ENCODE peak calls at places on chromosomes 5 and 9, in six cellular contexts. B, N, M, T, Q and R are unnamed samples. For H3K4me1, the result is how much of the 10 kb centered on the place peaks cover.

GRCh38 chr9:133351908-133352634 is 4.1 kb downstream of the RPL7A start:
- DNase-seq in B (no peak), N (peak), M (no peak), T (no peak), Q (no peak), R (peak)

GRCh38 chr9:121883281-121884056 is 209.6 kb downstream of the TTLL11 start:
- DNase-seq in B (no peak), N (no peak), M (no peak), T (no peak), Q (no peak), R (no peak)

GRCh38 chr5:137039939-137040515 is 459.1 kb downstream of the SPOCK1 start:
- DNase-seq in B (no peak), N (no peak), M (no peak), T (no peak), Q (no peak), R (no peak)

GRCh38 chr9:96423985-96424336 is 5.8 kb upstream of the ZNF367 start:
- DNase-seq in B (no peak), N (no peak), M (no peak), T (no peak), Q (no peak), R (no peak)

GRCh38 chr9:90142580-90142979 is 500.0 kb downstream of the DIRAS2 start:
- DNase-seq in B (no peak), N (peak), M (no peak), T (no peak), Q (no peak), R (peak)

GRCh38 chr5:133705331-133705730 is 93.0 kb upstream of the FSTL4 start:
- DNase-seq in B (no peak), N (no peak), M (no peak), T (no peak), Q (no peak), R (no peak)

GRCh38 chr9:136238342-136238732 is 7.3 kb downstream of the QSOX2 start:
- DNase-seq in B (peak), N (no peak), M (no peak), T (no peak), Q (no peak), R (no peak)

GRCh38 chr9:83978992-83979811 is 813 bp downstream of the HNRNPK start:
- DNase-seq in B (peak), N (peak), M (peak), T (peak), Q (peak), R (peak)

GRCh38 chr5:80503641-80504040 is 15.7 kb downstream of the FAM151B start:
- DNase-seq in B (no peak), N (no peak), M (no peak), T (no peak), Q (no peak), R (no peak)

GRCh38 chr5:4233671-4234070 is 638.0 kb downstream of the IRX1 start:
- DNase-seq in B (no peak), N (no peak), M (no peak), T (no peak), Q (no peak), R (no peak)

GRCh38 chr5:83991566-83992224 is 271.0 kb upstream of the HAPLN1 start:
- DNase-seq in B (no peak), N (no peak), M (no peak), T (no peak), Q (no peak), R (no peak)

GRCh38 chr5:170467000-170467707 is 36.7 kb upstream of the KCNIP1 start:
- DNase-seq in B (no peak), N (no peak), M (no peak), T (no peak), Q (no peak), R (no peak)

GRCh38 chr9:36207016-36207415 is 16.3 kb downstream of the CLTA start:
- DNase-seq in B (no peak), N (no peak), M (no peak), T (no peak), Q (no peak), R (no peak)

DNA sequence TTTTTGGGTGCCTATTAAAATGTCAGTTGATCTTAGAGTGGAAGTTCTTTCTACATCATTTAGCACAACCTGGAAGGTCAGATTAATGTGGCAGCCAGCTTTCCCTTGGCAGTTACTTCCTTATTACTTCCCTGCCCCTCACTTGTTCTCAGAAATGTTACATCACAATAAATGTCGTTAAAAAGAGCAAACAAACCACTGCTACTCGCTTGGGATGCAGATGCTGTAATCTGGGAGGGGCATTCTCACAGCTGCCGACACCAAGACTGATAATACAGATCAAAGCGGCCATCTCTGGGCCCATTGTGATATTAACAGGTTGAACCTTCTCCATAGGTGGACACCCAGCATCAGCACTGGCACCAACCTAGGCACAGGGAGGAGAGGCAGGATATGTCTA is 29.3 kb downstream of the PLAC8L1 start:
- DNase-seq in B (no peak), N (no peak), M (no peak), T (no peak), Q (no peak), R (no peak)
- H3K4me1 ChIP-seq in B (under half), N (under half), M (under half), T (under half), Q (under half), R (under half)

GRCh38 chr5:178465861-178466288 is 124.3 kb downstream of the COL23A1 start:
- DNase-seq in B (no peak), N (no peak), M (no peak), T (no peak), Q (no peak), R (no peak)

GRCh38 chr5:178463321-178464155 is 126.7 kb downstream of the COL23A1 start:
- DNase-seq in B (no peak), N (no peak), M (peak), T (no peak), Q (no peak), R (no peak)

GRCh38 chr5:178464431-178465048 is 125.7 kb downstream of the COL23A1 start:
- DNase-seq in B (no peak), N (no peak), M (peak), T (no peak), Q (no peak), R (no peak)

GRCh38 chr5:178466342-178466741 is 123.9 kb downstream of the COL23A1 start:
- DNase-seq in B (no peak), N (no peak), M (peak), T (no peak), Q (no peak), R (no peak)

GRCh38 chr5:178465228-178465860 is 124.8 kb downstream of the COL23A1 start:
- DNase-seq in B (peak), N (no peak), M (peak), T (no peak), Q (no peak), R (no peak)
- H3K4me1 ChIP-seq in B (under half), N (under half), M (under half), T (under half), Q (under half), R (under half)

GRCh38 chr5:157182143-157182757 is 1.6 kb downstream of the ITK start:
- DNase-seq in B (no peak), N (no peak), M (no peak), T (no peak), Q (no peak), R (no peak)
- H3K4me1 ChIP-seq in B (under half), N (under half), M (under half), T (under half), Q (under half), R (under half)

DNA sequence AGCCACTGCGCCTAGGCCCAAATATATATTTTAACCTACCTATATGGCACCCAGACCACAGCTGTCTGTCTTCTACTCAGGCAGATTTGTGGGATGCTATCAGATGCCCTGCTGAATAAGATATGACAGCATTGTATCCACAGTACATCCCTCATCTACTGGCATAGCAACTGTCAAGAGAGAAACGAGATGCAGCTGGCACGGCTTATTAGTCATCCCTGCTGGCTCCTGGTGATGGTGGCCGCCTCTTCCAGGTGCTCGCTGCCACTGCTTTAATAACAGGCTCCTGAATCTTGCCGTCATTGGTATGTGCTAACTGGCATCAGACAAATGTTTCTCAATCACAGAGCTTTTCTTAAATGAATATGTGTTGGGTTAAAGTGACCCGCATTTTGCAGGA is 34.0 kb downstream of the B4GALT1 start:
- DNase-seq in B (no peak), N (no peak), M (no peak), T (no peak), Q (no peak), R (no peak)
- H3K4me1 ChIP-seq in B (half or more), N (under half), M (under half), T (half or more), Q (under half), R (under half)

GRCh38 chr9:128885376-128885775 is 3.4 kb downstream of the LRRC8A start:
- DNase-seq in B (no peak), N (no peak), M (no peak), T (no peak), Q (no peak), R (no peak)
- H3K4me1 ChIP-seq in B (half or more), N (under half), M (under half), T (half or more), Q (under half), R (under half)

GRCh38 chr9:131712151-131712716 is 27.6 kb downstream of the RAPGEF1 start:
- DNase-seq in B (no peak), N (no peak), M (no peak), T (no peak), Q (no peak), R (no peak)
- H3K4me1 ChIP-seq in B (half or more), N (under half), M (under half), T (half or more), Q (under half), R (under half)

GRCh38 chr5:68265822-68266395 is 50.4 kb downstream of the PIK3R1 start:
- DNase-seq in B (no peak), N (no peak), M (no peak), T (no peak), Q (no peak), R (no peak)

GRCh38 chr5:68266457-68266856 is 50.9 kb downstream of the PIK3R1 start:
- DNase-seq in B (no peak), N (no peak), M (no peak), T (no peak), Q (no peak), R (no peak)

GRCh38 chr5:68265347-68265746 is 49.8 kb downstream of the PIK3R1 start:
- DNase-seq in B (no peak), N (no peak), M (no peak), T (no peak), Q (no peak), R (no peak)

GRCh38 chr5:68267044-68267443 is 51.5 kb downstream of the PIK3R1 start:
- DNase-seq in B (no peak), N (no peak), M (no peak), T (no peak), Q (no peak), R (no peak)

DNA sequence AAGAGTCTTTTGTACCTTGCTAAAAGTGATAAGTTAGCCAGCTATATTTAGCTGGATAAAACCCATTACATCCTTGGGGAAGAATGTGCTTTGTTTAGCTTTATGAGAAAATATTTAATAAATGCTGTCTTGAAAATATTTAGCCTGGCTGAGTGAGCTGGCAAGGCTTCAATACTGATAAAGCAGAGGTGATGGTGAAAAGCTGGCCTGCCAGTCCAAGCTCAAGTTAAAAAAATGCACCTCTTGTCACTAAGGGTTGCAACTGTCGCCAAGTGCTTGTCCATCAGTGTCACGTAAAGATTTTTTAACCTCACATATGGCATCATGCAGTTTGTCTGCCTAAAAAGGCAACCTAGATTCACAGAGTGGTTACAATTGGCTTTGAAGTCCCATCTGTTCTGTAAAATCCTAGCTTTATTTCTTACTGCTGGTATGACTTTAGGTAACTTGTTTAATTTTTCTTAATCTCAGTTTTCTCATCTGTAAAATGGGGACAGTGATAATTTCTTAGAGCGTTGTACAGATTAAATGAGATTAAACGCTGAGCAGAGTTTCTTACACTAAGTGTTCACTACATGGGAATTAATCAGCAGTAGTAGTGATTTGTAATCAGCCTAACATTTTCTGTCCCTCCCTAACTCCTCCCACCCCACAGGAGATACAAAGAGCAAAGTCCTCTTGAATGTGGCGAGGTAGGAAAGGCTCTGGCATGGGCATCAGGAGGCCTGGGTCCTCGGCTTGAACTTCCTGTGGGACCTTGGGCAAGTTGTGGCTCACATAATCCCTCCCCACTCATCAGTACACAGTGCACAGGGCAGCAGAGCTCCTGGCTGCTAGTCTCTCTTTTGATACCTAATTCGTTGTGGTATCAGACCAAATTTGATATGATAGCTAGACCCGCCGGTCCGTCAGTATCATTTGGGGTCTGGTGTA is 48.7 kb downstream of the PIK3R1 start:
- DNase-seq in B (no peak), N (no peak), M (no peak), T (no peak), Q (no peak), R (no peak)
- H3K4me1 ChIP-seq in B (half or more), N (under half), M (under half), T (half or more), Q (under half), R (under half)

GRCh38 chr5:56699588-56699987 is 115.8 kb upstream of the MAP3K1 start:
- DNase-seq in B (no peak), N (no peak), M (no peak), T (no peak), Q (no peak), R (no peak)

GRCh38 chr5:56698463-56699381 is 116.6 kb upstream of the MAP3K1 start:
- DNase-seq in B (no peak), N (no peak), M (no peak), T (no peak), Q (no peak), R (no peak)

GRCh38 chr5:56703962-56704361 is 111.4 kb upstream of the MAP3K1 start:
- DNase-seq in B (no peak), N (no peak), M (no peak), T (no peak), Q (no peak), R (no peak)

GRCh38 chr5:56696900-56697299 is 118.4 kb upstream of the MAP3K1 start:
- DNase-seq in B (no peak), N (no peak), M (no peak), T (no peak), Q (no peak), R (no peak)

DNA sequence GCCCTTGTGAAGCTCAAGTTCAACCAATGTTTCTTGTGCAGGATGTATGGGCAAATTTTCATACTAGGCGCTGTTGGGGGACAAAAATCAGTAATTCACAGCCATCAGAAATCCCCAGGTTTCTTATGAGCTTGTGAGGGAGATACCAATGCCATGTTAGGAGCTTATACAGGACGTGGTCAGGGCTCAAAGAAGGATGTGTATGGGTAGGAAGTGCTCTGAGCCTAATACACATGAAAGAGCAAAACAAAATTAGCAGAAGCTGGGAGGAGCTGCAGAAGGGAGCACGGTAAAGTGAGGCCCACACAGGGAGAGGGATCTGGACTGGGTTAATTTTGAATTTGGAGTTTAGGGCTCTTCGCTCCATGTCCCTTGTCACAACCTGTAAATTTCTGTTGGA is 114.6 kb upstream of the MAP3K1 start:
- DNase-seq in B (no peak), N (no peak), M (no peak), T (no peak), Q (no peak), R (no peak)
- H3K4me1 ChIP-seq in B (under half), N (under half), M (under half), T (under half), Q (under half), R (under half)

DNA sequence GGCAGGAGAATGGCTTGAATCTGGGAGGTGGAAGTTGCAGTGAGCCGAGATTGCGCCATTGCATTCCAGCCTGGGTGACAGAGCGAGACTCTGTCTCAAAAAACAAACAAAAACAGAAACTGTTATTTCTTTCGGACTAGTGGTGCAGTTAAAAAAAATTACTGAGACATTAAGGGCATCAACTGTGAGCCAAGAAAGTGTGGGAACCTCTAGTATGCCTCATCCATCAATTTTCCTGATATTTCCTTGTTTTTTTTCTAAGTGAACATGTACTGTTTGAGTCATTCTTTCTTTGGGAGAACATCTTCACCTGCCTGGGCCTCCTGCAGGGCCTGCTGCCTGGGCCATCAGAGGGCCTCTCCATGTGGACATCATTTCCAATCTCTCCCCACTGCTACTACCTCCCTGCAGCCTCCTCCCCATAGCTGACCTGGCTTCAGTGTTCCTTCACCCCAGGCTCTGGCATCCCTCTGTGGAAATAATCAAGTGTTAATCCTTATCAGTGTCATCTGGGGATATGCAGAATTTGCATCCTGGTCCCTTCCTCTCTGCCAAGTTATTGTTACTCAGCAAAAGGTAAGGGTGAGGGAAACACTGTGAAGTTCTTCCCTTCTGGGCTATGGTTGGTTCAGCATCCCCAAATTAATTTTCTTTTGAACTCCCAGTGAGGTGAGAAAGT is 16.0 kb upstream of the CCL28 start:
- DNase-seq in B (no peak), N (no peak), M (no peak), T (no peak), Q (no peak), R (no peak)
- H3K4me1 ChIP-seq in B (under half), N (under half), M (under half), T (under half), Q (under half), R (under half)